ENCODE peak calls at places on chromosomes 13 and 19, in ten cellular contexts. A is ovary; X is fibroblast of lung; E is RWPE1; Q is CD8-positive, alpha-beta T cell; S is nephron progenitor cell; V is HFF-Myc; B is AG09319; G is HFFc6; O is brain microvascular endothelial cell. M is an unnamed sample.

GRCh38 chr19:1836458-1837221 is 11.6 kb downstream of the REXO1 start:
- DNase-seq in Q (no peak), A (no peak), S (no peak), B (no peak), O (no peak), G (no peak), E (no peak), X (no peak), V (no peak), M (no peak)

GRCh38 chr13:50126378-50127016 is 111.3 kb downstream of the KCNRG start:
- DNase-seq in Q (no peak), G (no peak), S (peak), B (no peak), O (no peak), V (no peak), A (peak), X (peak), E (no peak), M (no peak)

GRCh38 chr13:51002736-51003135 is 93.1 kb downstream of the RNASEH2B start:
- DNase-seq in B (no peak), A (no peak), V (no peak), O (no peak), G (no peak), S (no peak), Q (no peak), X (no peak), E (no peak), M (no peak)

GRCh38 chr19:49594157-49595005 is 3.4 kb downstream of the PRR12 start:
- DNase-seq in A (peak), E (no peak), O (no peak), X (no peak), V (no peak), Q (no peak), B (no peak), S (no peak), G (no peak), M (no peak)

GRCh38 chr13:28505543-28506135 is 10.7 kb upstream of the FLT1 start:
- DNase-seq in A (no peak), S (no peak), X (no peak), Q (no peak), B (no peak), V (no peak), O (no peak), E (no peak), G (no peak), M (no peak)

GRCh38 chr19:6613711-6614110 is 22.8 kb upstream of the CD70 start:
- DNase-seq in G (no peak), S (no peak), X (no peak), A (no peak), E (peak), Q (no peak), B (peak), O (no peak), V (no peak), M (no peak)

GRCh38 chr13:102944821-102945220 is 99.0 kb downstream of the ERCC5 start:
- DNase-seq in E (no peak), G (no peak), Q (no peak), O (no peak), S (no peak), B (no peak), V (no peak), A (no peak), X (no peak), M (no peak)

GRCh38 chr13:100506154-100506553 is 82.4 kb downstream of the GGACT start:
- DNase-seq in A (no peak), V (no peak), X (no peak), Q (no peak), E (no peak), O (no peak), S (no peak), B (no peak), G (no peak), M (peak)

GRCh38 chr13:42041017-42041683 is 7.3 kb upstream of the DGKH start:
- DNase-seq in B (no peak), V (no peak), S (peak), E (peak), Q (peak), X (peak), O (peak), G (peak), A (peak), M (peak)

GRCh38 chr13:102757006-102757405 is 16.6 kb downstream of the TEX30 start:
- DNase-seq in X (no peak), A (no peak), B (no peak), G (no peak), V (no peak), Q (no peak), E (peak), S (no peak), O (no peak), M (no peak)

GRCh38 chr13:71867101-71867814 is at the start of gene DACH1:
- DNase-seq in A (no peak), Q (no peak), V (peak), B (peak), E (no peak), O (peak), G (peak), X (peak), S (peak), M (peak)

GRCh38 chr13:99308481-99309087 is 1.4 kb upstream of the GPR183 start:
- DNase-seq in G (peak), S (no peak), A (no peak), E (no peak), V (no peak), Q (no peak), X (peak), O (peak), B (no peak), M (no peak)

GRCh38 chr19:35755550-35756371 is 1.1 kb downstream of the HSPB6 start:
- DNase-seq in Q (peak), S (peak), E (no peak), O (peak), V (no peak), A (peak), G (peak), B (peak), X (peak), M (peak)

GRCh38 chr13:111210488-111210887 is 95.4 kb downstream of the ARHGEF7 start:
- DNase-seq in O (peak), V (no peak), G (peak), S (no peak), E (peak), X (peak), A (no peak), Q (no peak), B (no peak), M (no peak)

GRCh38 chr13:45341799-45342584 is 1.0 kb upstream of the TPT1 start:
- DNase-seq in S (no peak), V (no peak), G (no peak), A (no peak), E (no peak), Q (no peak), B (no peak), O (no peak), X (peak), M (no peak)

GRCh38 chr13:101451641-101452040 is 834 bp upstream of the ITGBL1 start:
- DNase-seq in O (no peak), X (peak), G (no peak), S (no peak), A (no peak), Q (no peak), B (no peak), V (no peak), E (no peak), M (no peak)

GRCh38 chr19:49875801-49876421 is 1.2 kb downstream of the AKT1S1 start:
- DNase-seq in A (peak), X (peak), V (no peak), S (peak), E (no peak), Q (peak), G (no peak), O (no peak), B (no peak), M (peak)

GRCh38 chr19:6414033-6414643 is 10.5 kb downstream of the KHSRP start:
- DNase-seq in B (no peak), A (no peak), S (no peak), Q (no peak), G (no peak), O (no peak), X (no peak), V (no peak), E (no peak), M (no peak)

DNA sequence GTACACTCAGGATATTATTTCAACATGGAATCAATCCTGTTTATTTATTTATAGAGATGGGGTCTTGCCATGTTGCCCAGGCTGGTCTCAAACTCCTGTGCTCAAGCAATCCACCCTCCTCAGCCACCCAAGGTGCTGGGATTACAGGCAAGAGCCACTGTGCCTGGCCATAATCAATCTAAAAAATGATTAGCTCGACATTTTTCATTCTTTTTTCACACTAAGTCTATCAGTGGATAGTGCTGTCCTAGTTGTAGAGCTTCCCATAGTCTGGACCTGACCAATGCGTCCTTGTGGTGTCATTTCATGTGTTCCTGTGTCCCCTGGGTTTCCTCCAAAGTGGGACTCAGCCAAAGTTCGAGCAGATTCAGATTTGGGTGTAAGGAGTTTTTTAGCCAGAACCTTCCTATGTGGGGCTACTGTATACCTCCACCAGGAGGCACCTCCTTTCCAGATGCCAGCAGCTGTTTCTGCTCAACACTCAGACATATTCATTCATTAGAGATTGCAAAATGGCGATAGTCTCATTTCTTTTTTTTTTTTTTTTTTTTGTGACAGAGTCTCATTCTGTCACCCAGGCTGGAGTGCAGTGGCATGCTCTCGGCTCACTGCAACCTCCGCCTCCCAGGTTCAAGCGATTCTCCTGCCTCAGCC is 61.1 kb downstream of the MAP4K1 start:
- DNase-seq in Q (no peak), S (no peak), B (no peak), E (no peak), G (peak), O (no peak), A (no peak), X (no peak), V (no peak), M (no peak)
- TF ChIP-seq CTCF in Q (no peak), S (no peak), B (no peak), E (no peak), G (peak), O (peak), A (no peak), X (peak), V (peak), M (peak)

GRCh38 chr13:21673592-21674270 is 2.9 kb downstream of the FGF9 start:
- DNase-seq in E (peak), Q (no peak), A (no peak), X (peak), V (no peak), O (no peak), G (no peak), S (peak), B (no peak), M (peak)
- TF ChIP-seq CTCF in E (no peak), Q (peak), A (no peak), X (no peak), V (no peak), O (peak), G (no peak), S (no peak), B (no peak), M (no peak)

GRCh38 chr19:39236527-39236926 is 8.3 kb downstream of the IFNL3 start:
- DNase-seq in B (no peak), G (no peak), A (no peak), S (no peak), X (no peak), V (no peak), O (no peak), Q (peak), E (no peak), M (no peak)
- TF ChIP-seq CTCF in B (no peak), G (no peak), A (no peak), S (no peak), X (no peak), V (no peak), O (no peak), Q (no peak), E (no peak), M (no peak)

GRCh38 chr13:40152145-40152544 is 496.7 kb downstream of the COG6 start:
- DNase-seq in O (peak), X (peak), E (peak), V (peak), S (no peak), Q (no peak), A (no peak), B (peak), G (peak), M (no peak)
- TF ChIP-seq CTCF in O (peak), X (peak), E (no peak), V (peak), S (no peak), Q (no peak), A (no peak), B (no peak), G (no peak), M (no peak)

DNA sequence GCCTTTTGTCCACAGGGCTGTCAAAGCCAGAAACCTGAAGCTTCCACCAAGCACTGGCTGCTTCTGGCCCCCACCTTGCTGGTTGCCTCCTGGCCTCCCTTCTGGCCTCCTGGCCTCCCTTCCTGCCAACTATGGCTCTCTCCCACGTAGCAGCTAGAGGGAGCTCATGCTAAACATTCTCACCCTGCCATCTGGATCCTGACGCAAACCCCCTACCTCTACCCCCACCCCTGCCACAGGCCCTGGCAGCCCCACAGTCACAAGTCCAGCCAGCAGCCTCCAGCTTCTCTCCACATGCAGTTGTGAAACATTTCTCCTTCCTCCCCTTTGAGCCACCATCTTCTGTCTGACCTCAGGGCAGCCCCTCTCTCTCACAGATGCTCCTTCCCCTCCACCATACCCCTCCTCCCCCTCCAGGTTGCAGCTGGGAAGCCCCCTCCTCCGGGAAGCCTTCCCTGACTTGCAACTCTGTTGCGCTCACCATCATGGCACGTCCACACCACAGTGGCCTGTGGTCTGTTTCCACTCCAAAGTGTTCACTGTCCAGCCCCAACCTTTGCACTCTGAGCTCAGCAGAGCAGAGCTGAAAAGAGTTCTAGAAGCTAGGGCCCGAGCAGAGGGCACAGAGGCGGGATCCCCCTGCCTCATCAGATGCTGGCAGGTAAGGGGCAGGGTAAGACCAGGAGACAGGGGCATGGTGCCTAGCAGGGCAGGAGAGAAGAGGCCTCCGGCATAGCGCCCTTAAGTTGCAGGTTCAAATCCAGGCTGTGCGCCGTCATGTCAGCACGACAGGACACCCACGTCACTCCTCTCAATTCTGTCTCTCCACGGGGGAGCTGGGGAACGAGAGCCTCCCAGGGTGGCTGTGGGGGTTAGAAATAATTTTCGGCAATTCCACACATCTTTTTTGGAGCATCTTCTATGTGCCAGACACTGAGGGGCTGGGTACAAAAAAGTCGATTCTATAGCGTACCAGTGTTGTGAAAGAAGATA is 7.3 kb downstream of the ADGRL1 start:
- DNase-seq in A (no peak), Q (no peak), E (no peak), S (no peak), O (no peak), G (no peak), V (no peak), B (no peak), X (peak), M (no peak)
- TF ChIP-seq CTCF in A (no peak), Q (no peak), E (no peak), S (no peak), O (peak), G (peak), V (peak), B (no peak), X (peak), M (peak)

DNA sequence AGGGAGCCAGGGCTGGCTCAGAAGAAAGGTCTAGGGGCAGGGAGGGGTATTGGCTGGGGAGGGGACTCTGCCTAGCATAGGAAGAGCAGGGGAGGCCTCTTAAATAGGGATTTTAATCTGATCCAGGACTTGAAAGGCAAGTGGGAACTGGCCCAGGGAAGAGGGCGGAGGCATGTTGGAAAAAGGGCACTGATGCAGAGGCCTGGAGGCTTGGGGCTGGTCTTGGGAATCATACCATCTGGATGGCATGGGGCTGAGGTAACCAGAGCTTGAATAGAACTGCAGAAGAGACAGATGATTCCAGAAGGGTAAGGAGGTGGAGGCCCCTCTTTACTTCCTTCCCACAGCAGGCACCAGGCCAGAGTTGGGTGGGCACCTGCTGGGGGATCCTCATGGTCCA is 29.1 kb downstream of the CERS4 start:
- DNase-seq in B (no peak), E (peak), V (no peak), A (no peak), O (no peak), Q (no peak), S (no peak), X (no peak), G (no peak), M (no peak)
- TF ChIP-seq CTCF in B (no peak), E (no peak), V (no peak), A (no peak), O (no peak), Q (no peak), S (no peak), X (no peak), G (no peak), M (no peak)

GRCh38 chr19:46624958-46625661 is at the start of gene PTGIR:
- DNase-seq in O (peak), A (no peak), E (no peak), V (peak), G (peak), B (peak), Q (no peak), X (peak), S (no peak), M (no peak)
- TF ChIP-seq CTCF in O (peak), A (no peak), E (no peak), V (peak), G (peak), B (peak), Q (no peak), X (peak), S (no peak), M (no peak)

DNA sequence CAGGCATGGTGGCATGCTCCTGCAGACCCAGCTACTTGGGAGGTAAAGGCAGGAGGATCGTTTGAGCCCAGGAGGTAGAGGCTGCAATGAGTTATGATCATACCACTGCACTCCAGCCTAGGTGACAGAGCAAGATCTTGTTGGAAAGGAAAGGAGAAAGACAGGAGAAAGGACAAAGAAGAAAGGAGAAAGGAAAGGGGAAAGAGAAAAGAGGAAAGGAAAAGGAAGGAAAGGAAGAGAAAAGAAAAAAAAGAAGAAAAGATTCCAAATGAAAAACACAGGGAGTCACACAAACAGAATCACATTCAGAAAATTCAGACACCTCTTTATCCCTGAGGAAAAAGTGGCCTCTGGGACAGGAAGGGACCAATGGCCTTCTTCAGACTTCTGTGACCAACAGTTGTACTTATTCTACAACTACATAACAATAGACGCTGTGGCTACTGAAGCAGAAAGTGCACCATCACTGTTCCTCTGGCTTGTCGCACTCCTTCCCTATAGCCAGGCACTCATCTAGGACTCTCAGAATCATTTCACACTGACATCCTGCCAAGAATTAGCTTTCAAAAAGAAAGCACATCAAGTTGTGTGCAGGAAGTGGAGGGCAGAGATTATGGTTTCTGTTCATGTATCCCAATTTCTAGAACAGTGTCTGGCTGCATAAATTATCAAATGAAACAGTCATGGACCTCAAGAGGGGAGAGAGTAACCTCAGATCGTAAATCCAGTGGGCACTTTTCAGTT is 5.9 kb downstream of the MTMR6 start:
- DNase-seq in A (no peak), E (no peak), V (no peak), Q (no peak), X (no peak), S (no peak), B (no peak), G (no peak), O (no peak), M (peak)
- TF ChIP-seq CTCF in A (no peak), E (no peak), V (no peak), Q (no peak), X (no peak), S (no peak), B (no peak), G (no peak), O (no peak), M (no peak)

GRCh38 chr19:17871878-17872250 is at the start of gene SLC5A5:
- DNase-seq in B (no peak), A (no peak), E (no peak), Q (no peak), O (no peak), G (no peak), V (no peak), X (no peak), S (peak), M (no peak)
- TF ChIP-seq CTCF in B (no peak), A (no peak), E (no peak), Q (no peak), O (no peak), G (no peak), V (no peak), X (no peak), S (no peak), M (no peak)

M was measured in GM10248.